ENCODE peak calls at places on chromosomes 2 and 18, in ten cellular contexts. W is coronary artery, Y is MM.1S, K is AG04449, C is mammary epithelial cell, E is ovary, V is heart left ventricle, Q is epithelial cell of esophagus, J is progenitor cell of endocrine pancreas, T is kidney epithelial cell. A is an unnamed sample.

GRCh38 chr2:224472137-224472536 is 70.2 kb upstream of the FAM124B start:
- DNase-seq in W (no peak), Y (no peak), K (no peak), C (no peak), E (no peak), V (no peak), Q (no peak), J (no peak), T (no peak), A (no peak)

GRCh38 chr18:58316943-58317342 is 272.9 kb downstream of the NEDD4L start:
- DNase-seq in W (no peak), Y (no peak), K (no peak), C (no peak), E (no peak), V (no peak), Q (no peak), J (no peak), T (no peak), A (no peak)

GRCh38 chr2:82781516-82781915 is 1677.6 kb downstream of the SUCLG1 start:
- DNase-seq in W (no peak), Y (no peak), K (no peak), C (no peak), E (no peak), V (no peak), Q (peak; percentile 6), J (no peak), T (no peak), A (no peak)

GRCh38 chr2:60514886-60515407 is 38.5 kb downstream of the BCL11A start:
- DNase-seq in W (peak; percentile 28), Y (no peak), K (no peak), C (no peak), E (no peak), V (no peak), Q (no peak), J (no peak), T (no peak), A (no peak)

GRCh38 chr2:65491381-65491903 is 59.0 kb upstream of the SPRED2 start:
- DNase-seq in W (no peak), Y (no peak), K (no peak), C (peak; percentile 52), E (no peak), V (no peak), Q (no peak), J (no peak), T (no peak), A (no peak)

GRCh38 chr2:113840463-113840975 is 49.4 kb upstream of the ACTR3 start:
- DNase-seq in W (no peak), Y (no peak), K (no peak), C (no peak), E (no peak), V (no peak), Q (no peak), J (no peak), T (no peak), A (no peak)

GRCh38 chr2:9867876-9868275 is 24.6 kb downstream of the TAF1B start:
- DNase-seq in W (no peak), Y (no peak), K (no peak), C (no peak), E (no peak), V (no peak), Q (no peak), J (no peak), T (no peak), A (no peak)

GRCh38 chr18:37578886-37579513 is 13.4 kb upstream of the CELF4 start:
- DNase-seq in W (no peak), Y (peak; percentile 37), K (no peak), C (peak; percentile 33), E (no peak), V (no peak), Q (peak; percentile 42), J (no peak), T (no peak), A (no peak)

GRCh38 chr2:83196225-83196624 is 1262.9 kb downstream of the SUCLG1 start:
- DNase-seq in W (no peak), Y (peak; percentile 58), K (peak; percentile 5), C (peak; percentile 33), E (no peak), V (no peak), Q (peak; percentile 55), J (no peak), T (peak; percentile 12), A (no peak)

GRCh38 chr2:180033993-180034894 is 27.1 kb upstream of the CWC22 start:
- DNase-seq in W (no peak), Y (peak; percentile 75), K (no peak), C (no peak), E (no peak), V (no peak), Q (peak; percentile 57), J (no peak), T (no peak), A (no peak)

GRCh38 chr2:51855683-51856082 is 823.8 kb upstream of the NRXN1 start:
- DNase-seq in W (no peak), Y (no peak), K (no peak), C (no peak), E (no peak), V (no peak), Q (no peak), J (no peak), T (no peak), A (no peak)

DNA sequence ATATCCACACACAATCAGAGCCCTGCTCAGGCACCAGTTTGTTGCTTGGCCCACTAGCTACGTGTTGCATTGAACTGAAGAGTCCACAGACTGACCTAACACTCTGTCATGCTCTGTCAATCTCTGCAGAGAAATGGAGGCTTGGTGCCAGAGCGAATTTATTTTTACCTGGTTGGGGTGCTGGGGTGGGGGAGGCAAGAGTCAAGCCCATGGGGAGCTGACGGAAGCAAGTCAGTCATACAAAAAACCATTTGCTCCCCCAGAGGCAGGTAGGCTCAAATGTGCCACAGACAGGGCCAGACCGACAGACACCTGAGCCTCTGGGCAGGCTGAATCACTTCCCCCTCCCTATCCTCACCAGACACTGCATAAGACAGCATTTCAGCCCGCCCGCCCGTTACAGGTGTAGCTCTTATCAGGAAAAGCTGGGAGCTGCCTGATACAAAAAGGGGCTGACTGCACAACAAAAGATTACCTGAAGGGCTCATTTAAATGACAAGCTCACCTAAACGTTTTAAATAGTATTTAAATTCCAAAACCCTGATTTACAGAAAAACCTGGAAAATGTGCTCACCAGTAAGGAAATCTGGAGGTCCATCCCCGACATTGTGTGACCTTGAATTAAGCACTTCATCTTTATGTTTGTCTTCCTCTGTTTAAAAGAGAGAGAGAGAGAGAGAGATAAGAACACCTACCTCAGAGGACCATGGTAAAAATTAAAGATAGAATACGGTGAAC is 2.1 kb upstream of the PCBP1 start:
- DNase-seq in W (no peak), Y (peak; percentile 89), K (no peak), C (peak; percentile 82), E (peak; percentile 52), V (no peak), Q (peak; percentile 87), J (no peak), T (no peak), A (peak; percentile 50)
- TF ChIP-seq CTCF in W (no peak), Y (no peak), K (no peak), C (no peak), E (no peak), V (no peak), Q (no peak), J (no peak), T (no peak), A (no peak)

GRCh38 chr2:135798762-135799161 is 38.2 kb downstream of the LCT start:
- DNase-seq in W (no peak), Y (no peak), K (no peak), C (no peak), E (no peak), V (no peak), Q (peak; percentile 17), J (no peak), T (no peak), A (no peak)
- TF ChIP-seq CTCF in W (no peak), Y (peak; percentile 16), K (peak; percentile 4), C (peak; percentile 29), E (no peak), V (no peak), Q (peak; percentile 26), J (peak; percentile 17), T (no peak), A (peak; percentile 58)

DNA sequence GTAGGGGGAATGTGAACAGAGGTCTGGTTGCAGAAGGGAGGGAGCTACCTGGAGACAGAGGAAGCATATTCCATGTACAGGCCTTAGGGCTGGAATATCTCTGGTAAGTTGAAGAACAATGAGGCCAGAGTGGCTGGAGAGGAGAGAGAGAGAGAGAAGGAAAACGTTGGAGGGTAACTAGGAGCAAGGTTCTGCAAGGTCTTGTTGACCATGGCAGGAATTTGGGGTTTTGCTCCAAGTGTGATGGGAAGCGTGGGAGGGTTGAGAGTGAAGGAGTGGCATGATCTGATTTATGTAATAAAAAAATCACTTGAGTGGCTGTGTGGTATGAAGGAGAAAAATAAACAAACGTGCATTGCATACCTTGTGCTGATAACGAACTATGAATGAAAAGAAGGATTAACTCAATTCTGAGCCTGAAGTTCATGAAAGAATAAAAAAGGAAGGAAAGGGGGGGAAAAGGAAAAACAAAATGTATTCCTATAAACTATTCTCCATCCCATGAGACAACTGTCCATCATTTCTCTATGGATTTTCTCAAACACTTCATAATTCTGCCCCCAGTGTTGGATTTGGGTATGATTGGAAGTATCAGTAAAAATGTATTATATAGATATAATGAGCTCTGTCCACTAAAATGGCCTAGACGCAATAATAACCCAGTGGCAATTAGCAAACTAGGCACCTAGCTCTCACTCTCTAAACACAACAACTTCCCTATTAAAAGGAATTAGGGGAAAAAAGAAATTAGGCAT is 59.7 kb upstream of the PMAIP1 start:
- DNase-seq in W (no peak), Y (no peak), K (no peak), C (no peak), E (no peak), V (no peak), Q (no peak), J (no peak), T (no peak), A (no peak)
- TF ChIP-seq CTCF in W (no peak), Y (no peak), K (no peak), C (peak; percentile 9), E (no peak), V (no peak), Q (no peak), J (no peak), T (no peak), A (peak; percentile 59)

GRCh38 chr2:235112365-235112764 is 160.5 kb downstream of the SH3BP4 start:
- DNase-seq in W (no peak), Y (no peak), K (no peak), C (no peak), E (no peak), V (no peak), Q (no peak), J (no peak), T (no peak), A (no peak)

GRCh38 chr2:235107640-235107951 is 155.8 kb downstream of the SH3BP4 start:
- DNase-seq in W (no peak), Y (no peak), K (no peak), C (no peak), E (no peak), V (no peak), Q (no peak), J (no peak), T (no peak), A (no peak)

GRCh38 chr2:235102987-235103386 is 151.2 kb downstream of the SH3BP4 start:
- DNase-seq in W (no peak), Y (no peak), K (no peak), C (no peak), E (no peak), V (no peak), Q (no peak), J (no peak), T (no peak), A (no peak)

GRCh38 chr2:235105821-235106359 is 154.1 kb downstream of the SH3BP4 start:
- DNase-seq in W (no peak), Y (no peak), K (no peak), C (no peak), E (no peak), V (no peak), Q (no peak), J (no peak), T (no peak), A (no peak)

GRCh38 chr2:235106874-235107639 is 155.2 kb downstream of the SH3BP4 start:
- DNase-seq in W (no peak), Y (peak; percentile 55), K (no peak), C (peak; percentile 52), E (peak; percentile 69), V (peak; percentile 67), Q (peak; percentile 75), J (peak; percentile 46), T (peak; percentile 25), A (no peak)
- TF ChIP-seq CTCF in W (peak; percentile 40), Y (peak; percentile 55), K (peak; percentile 82), C (peak; percentile 90), E (peak; percentile 24), V (peak; percentile 66), Q (peak; percentile 81), J (peak; percentile 70), T (peak; percentile 81), A (peak; percentile 92)